ENCODE peak calls at places on chromosomes 16 and 17, in nine cellular contexts. One of them, this sample, is unnamed.

GRCh38 chr17:53137919-53138318 is 684.8 kb upstream of the KIF2B start:
- DNase-seq in EL: no peak
- DNase-seq in stimulated activated CD8-positive, alpha-beta memory T cell treated with anti-CD3 and anti-CD28 coated beads, Interleukin-15, amount 100 ng/mL, for 1 hour: no peak
- DNase-seq in caudate nucleus: no peak
- DNase-seq in RWPE1: no peak
- DNase-seq in nephron progenitor cell: no peak
- DNase-seq in neural crest cell: no peak
- DNase-seq in ovary: no peak
- DNase-seq in T-helper 1 cell: no peak
- DNase-seq in this sample: no peak

GRCh38 chr16:67942510-67943255 is 1.2 kb downstream of the LCAT start:
- DNase-seq in nephron progenitor cell: no peak
- DNase-seq in caudate nucleus: no peak
- DNase-seq in RWPE1: no peak
- DNase-seq in ovary: peak; percentile 55
- DNase-seq in EL: no peak
- DNase-seq in T-helper 1 cell: no peak
- DNase-seq in neural crest cell: no peak
- DNase-seq in stimulated activated CD8-positive, alpha-beta memory T cell treated with anti-CD3 and anti-CD28 coated beads, Interleukin-15, amount 100 ng/mL, for 1 hour: no peak
- DNase-seq in this sample: peak; percentile 73

GRCh38 chr17:39716879-39717536 is 13.3 kb downstream of the MIEN1 start:
- DNase-seq in nephron progenitor cell: no peak
- DNase-seq in ovary: no peak
- DNase-seq in EL: no peak
- DNase-seq in stimulated activated CD8-positive, alpha-beta memory T cell treated with anti-CD3 and anti-CD28 coated beads, Interleukin-15, amount 100 ng/mL, for 1 hour: no peak
- DNase-seq in RWPE1: no peak
- DNase-seq in caudate nucleus: no peak
- DNase-seq in neural crest cell: no peak
- DNase-seq in T-helper 1 cell: no peak
- DNase-seq in this sample: no peak

GRCh38 chr16:19748389-19749110 is 30.5 kb downstream of the IQCK start:
- DNase-seq in RWPE1: no peak
- DNase-seq in stimulated activated CD8-positive, alpha-beta memory T cell treated with anti-CD3 and anti-CD28 coated beads, Interleukin-15, amount 100 ng/mL, for 1 hour: no peak
- DNase-seq in ovary: no peak
- DNase-seq in nephron progenitor cell: no peak
- DNase-seq in T-helper 1 cell: no peak
- DNase-seq in caudate nucleus: no peak
- DNase-seq in EL: no peak
- DNase-seq in neural crest cell: no peak
- DNase-seq in this sample: no peak

GRCh38 chr17:29645516-29646051 is 22.9 kb upstream of the CORO6 start:
- DNase-seq in neural crest cell: no peak
- DNase-seq in nephron progenitor cell: no peak
- DNase-seq in ovary: peak; percentile 72
- DNase-seq in T-helper 1 cell: no peak
- DNase-seq in RWPE1: no peak
- DNase-seq in stimulated activated CD8-positive, alpha-beta memory T cell treated with anti-CD3 and anti-CD28 coated beads, Interleukin-15, amount 100 ng/mL, for 1 hour: no peak
- DNase-seq in caudate nucleus: no peak
- DNase-seq in EL: peak; percentile 46
- DNase-seq in this sample: no peak

GRCh38 chr16:70470141-70470926 is 15.9 kb downstream of the FCSK start:
- DNase-seq in caudate nucleus: no peak
- DNase-seq in stimulated activated CD8-positive, alpha-beta memory T cell treated with anti-CD3 and anti-CD28 coated beads, Interleukin-15, amount 100 ng/mL, for 1 hour: no peak
- DNase-seq in RWPE1: no peak
- DNase-seq in neural crest cell: no peak
- DNase-seq in EL: no peak
- DNase-seq in ovary: no peak
- DNase-seq in nephron progenitor cell: no peak
- DNase-seq in T-helper 1 cell: no peak
- DNase-seq in this sample: peak; percentile 38

GRCh38 chr16:278863-279366 is 1.5 kb upstream of the ARHGDIG start:
- DNase-seq in RWPE1: peak; percentile 61
- DNase-seq in nephron progenitor cell: no peak
- DNase-seq in ovary: no peak
- DNase-seq in neural crest cell: no peak
- DNase-seq in EL: peak; percentile 21
- DNase-seq in stimulated activated CD8-positive, alpha-beta memory T cell treated with anti-CD3 and anti-CD28 coated beads, Interleukin-15, amount 100 ng/mL, for 1 hour: no peak
- DNase-seq in caudate nucleus: no peak
- DNase-seq in T-helper 1 cell: peak; percentile 39
- DNase-seq in this sample: no peak

GRCh38 chr17:14903810-14904209 is 361.3 kb downstream of the PMP22 start:
- DNase-seq in ovary: no peak
- DNase-seq in nephron progenitor cell: no peak
- DNase-seq in EL: peak; percentile 69
- DNase-seq in RWPE1: no peak
- DNase-seq in caudate nucleus: no peak
- DNase-seq in neural crest cell: no peak
- DNase-seq in stimulated activated CD8-positive, alpha-beta memory T cell treated with anti-CD3 and anti-CD28 coated beads, Interleukin-15, amount 100 ng/mL, for 1 hour: no peak
- DNase-seq in T-helper 1 cell: no peak
- DNase-seq in this sample: no peak

GRCh38 chr17:17941015-17941414 is 31.2 kb downstream of the TOM1L2 start:
- DNase-seq in stimulated activated CD8-positive, alpha-beta memory T cell treated with anti-CD3 and anti-CD28 coated beads, Interleukin-15, amount 100 ng/mL, for 1 hour: no peak
- DNase-seq in EL: no peak
- DNase-seq in ovary: no peak
- DNase-seq in caudate nucleus: no peak
- DNase-seq in RWPE1: no peak
- DNase-seq in nephron progenitor cell: no peak
- DNase-seq in neural crest cell: no peak
- DNase-seq in T-helper 1 cell: no peak
- DNase-seq in this sample: no peak

GRCh38 chr17:28038802-28039600 is 3.5 kb upstream of the NLK start:
- DNase-seq in ovary: no peak
- DNase-seq in EL: peak; percentile 38
- DNase-seq in caudate nucleus: no peak
- DNase-seq in nephron progenitor cell: no peak
- DNase-seq in neural crest cell: no peak
- DNase-seq in stimulated activated CD8-positive, alpha-beta memory T cell treated with anti-CD3 and anti-CD28 coated beads, Interleukin-15, amount 100 ng/mL, for 1 hour: no peak
- DNase-seq in RWPE1: no peak
- DNase-seq in T-helper 1 cell: no peak
- DNase-seq in this sample: no peak

GRCh38 chr16:24988593-24989338 is 26.4 kb downstream of the ARHGAP17 start:
- DNase-seq in T-helper 1 cell: no peak
- DNase-seq in nephron progenitor cell: no peak
- DNase-seq in neural crest cell: no peak
- DNase-seq in ovary: no peak
- DNase-seq in stimulated activated CD8-positive, alpha-beta memory T cell treated with anti-CD3 and anti-CD28 coated beads, Interleukin-15, amount 100 ng/mL, for 1 hour: no peak
- DNase-seq in RWPE1: no peak
- DNase-seq in caudate nucleus: no peak
- DNase-seq in EL: peak; percentile 83
- DNase-seq in this sample: peak; percentile 42

GRCh38 chr17:1997146-1997586 is 28.0 kb downstream of the RTN4RL1 start:
- DNase-seq in stimulated activated CD8-positive, alpha-beta memory T cell treated with anti-CD3 and anti-CD28 coated beads, Interleukin-15, amount 100 ng/mL, for 1 hour: no peak
- DNase-seq in ovary: no peak
- DNase-seq in T-helper 1 cell: no peak
- DNase-seq in EL: no peak
- DNase-seq in neural crest cell: no peak
- DNase-seq in nephron progenitor cell: no peak
- DNase-seq in RWPE1: no peak
- DNase-seq in caudate nucleus: no peak
- DNase-seq in this sample: no peak

GRCh38 chr16:48244863-48245195 is 729 bp downstream of the LONP2 start:
- DNase-seq in ovary: no peak
- DNase-seq in stimulated activated CD8-positive, alpha-beta memory T cell treated with anti-CD3 and anti-CD28 coated beads, Interleukin-15, amount 100 ng/mL, for 1 hour: no peak
- DNase-seq in RWPE1: no peak
- DNase-seq in nephron progenitor cell: no peak
- DNase-seq in neural crest cell: no peak
- DNase-seq in EL: peak; percentile 12
- DNase-seq in caudate nucleus: no peak
- DNase-seq in T-helper 1 cell: no peak
- DNase-seq in this sample: no peak

GRCh38 chr16:86300746-86301480 is 209.4 kb upstream of the FOXF1 start:
- DNase-seq in stimulated activated CD8-positive, alpha-beta memory T cell treated with anti-CD3 and anti-CD28 coated beads, Interleukin-15, amount 100 ng/mL, for 1 hour: no peak
- DNase-seq in ovary: no peak
- DNase-seq in EL: no peak
- DNase-seq in caudate nucleus: no peak
- DNase-seq in RWPE1: no peak
- DNase-seq in T-helper 1 cell: no peak
- DNase-seq in neural crest cell: no peak
- DNase-seq in nephron progenitor cell: no peak
- DNase-seq in this sample: peak; percentile 26

GRCh38 chr17:37828313-37829124 is 83.7 kb upstream of the HNF1B start:
- DNase-seq in T-helper 1 cell: no peak
- DNase-seq in nephron progenitor cell: no peak
- DNase-seq in caudate nucleus: no peak
- DNase-seq in stimulated activated CD8-positive, alpha-beta memory T cell treated with anti-CD3 and anti-CD28 coated beads, Interleukin-15, amount 100 ng/mL, for 1 hour: no peak
- DNase-seq in EL: peak; percentile 27
- DNase-seq in RWPE1: no peak
- DNase-seq in neural crest cell: no peak
- DNase-seq in ovary: no peak
- DNase-seq in this sample: no peak

GRCh38 chr17:27475981-27476895 is 20.0 kb downstream of the KSR1 start:
- DNase-seq in caudate nucleus: no peak
- DNase-seq in ovary: no peak
- DNase-seq in neural crest cell: no peak
- DNase-seq in T-helper 1 cell: no peak
- DNase-seq in stimulated activated CD8-positive, alpha-beta memory T cell treated with anti-CD3 and anti-CD28 coated beads, Interleukin-15, amount 100 ng/mL, for 1 hour: no peak
- DNase-seq in nephron progenitor cell: no peak
- DNase-seq in EL: no peak
- DNase-seq in RWPE1: no peak
- DNase-seq in this sample: no peak

GRCh38 chr17:164536-165235 is 16.8 kb downstream of the DOC2B start:
- DNase-seq in neural crest cell: peak; percentile 51
- DNase-seq in EL: peak; percentile 42
- DNase-seq in T-helper 1 cell: peak; percentile 33
- DNase-seq in ovary: peak; percentile 78
- DNase-seq in stimulated activated CD8-positive, alpha-beta memory T cell treated with anti-CD3 and anti-CD28 coated beads, Interleukin-15, amount 100 ng/mL, for 1 hour: no peak
- DNase-seq in caudate nucleus: peak; percentile 42
- DNase-seq in RWPE1: peak; percentile 33
- DNase-seq in nephron progenitor cell: peak; percentile 68
- DNase-seq in this sample: peak; percentile 72

GRCh38 chr17:40560592-40561293 is 4.5 kb downstream of the CCR7 start:
- DNase-seq in nephron progenitor cell: no peak
- DNase-seq in ovary: peak; percentile 45
- DNase-seq in neural crest cell: no peak
- DNase-seq in stimulated activated CD8-positive, alpha-beta memory T cell treated with anti-CD3 and anti-CD28 coated beads, Interleukin-15, amount 100 ng/mL, for 1 hour: peak; percentile 55
- DNase-seq in RWPE1: no peak
- DNase-seq in caudate nucleus: no peak
- DNase-seq in T-helper 1 cell: peak; percentile 61
- DNase-seq in EL: peak; percentile 37
- DNase-seq in this sample: no peak

GRCh38 chr17:27475070-27475673 is 18.9 kb downstream of the KSR1 start:
- DNase-seq in neural crest cell: no peak
- DNase-seq in RWPE1: no peak
- DNase-seq in T-helper 1 cell: no peak
- DNase-seq in ovary: no peak
- DNase-seq in stimulated activated CD8-positive, alpha-beta memory T cell treated with anti-CD3 and anti-CD28 coated beads, Interleukin-15, amount 100 ng/mL, for 1 hour: no peak
- DNase-seq in nephron progenitor cell: no peak
- DNase-seq in EL: no peak
- DNase-seq in caudate nucleus: no peak
- DNase-seq in this sample: no peak

GRCh38 chr16:64253114-64253513 is 868.7 kb downstream of the CDH11 start:
- DNase-seq in RWPE1: no peak
- DNase-seq in stimulated activated CD8-positive, alpha-beta memory T cell treated with anti-CD3 and anti-CD28 coated beads, Interleukin-15, amount 100 ng/mL, for 1 hour: no peak
- DNase-seq in neural crest cell: no peak
- DNase-seq in T-helper 1 cell: no peak
- DNase-seq in caudate nucleus: no peak
- DNase-seq in nephron progenitor cell: no peak
- DNase-seq in EL: no peak
- DNase-seq in ovary: no peak
- DNase-seq in this sample: no peak

GRCh38 chr16:88967800-88968588 is 9.0 kb downstream of the CBFA2T3 start:
- DNase-seq in caudate nucleus: no peak
- DNase-seq in nephron progenitor cell: no peak
- DNase-seq in T-helper 1 cell: no peak
- DNase-seq in stimulated activated CD8-positive, alpha-beta memory T cell treated with anti-CD3 and anti-CD28 coated beads, Interleukin-15, amount 100 ng/mL, for 1 hour: no peak
- DNase-seq in RWPE1: no peak
- DNase-seq in EL: no peak
- DNase-seq in neural crest cell: no peak
- DNase-seq in ovary: no peak
- DNase-seq in this sample: no peak

GRCh38 chr17:63976702-63977101 is 4.0 kb upstream of the SCN4A start:
- DNase-seq in stimulated activated CD8-positive, alpha-beta memory T cell treated with anti-CD3 and anti-CD28 coated beads, Interleukin-15, amount 100 ng/mL, for 1 hour: no peak
- DNase-seq in ovary: no peak
- DNase-seq in RWPE1: no peak
- DNase-seq in T-helper 1 cell: no peak
- DNase-seq in nephron progenitor cell: no peak
- DNase-seq in neural crest cell: no peak
- DNase-seq in EL: no peak
- DNase-seq in caudate nucleus: no peak
- DNase-seq in this sample: no peak

GRCh38 chr17:7233701-7234099 is 617 bp downstream of the DVL2 start:
- DNase-seq in EL: no peak
- DNase-seq in nephron progenitor cell: no peak
- DNase-seq in caudate nucleus: no peak
- DNase-seq in RWPE1: no peak
- DNase-seq in T-helper 1 cell: no peak
- DNase-seq in neural crest cell: no peak
- DNase-seq in stimulated activated CD8-positive, alpha-beta memory T cell treated with anti-CD3 and anti-CD28 coated beads, Interleukin-15, amount 100 ng/mL, for 1 hour: no peak
- DNase-seq in ovary: no peak
- DNase-seq in this sample: no peak

GRCh38 chr17:81250286-81251090 is 11.4 kb downstream of the NDUFAF8 start:
- DNase-seq in ovary: no peak
- DNase-seq in RWPE1: no peak
- DNase-seq in stimulated activated CD8-positive, alpha-beta memory T cell treated with anti-CD3 and anti-CD28 coated beads, Interleukin-15, amount 100 ng/mL, for 1 hour: no peak
- DNase-seq in nephron progenitor cell: no peak
- DNase-seq in T-helper 1 cell: no peak
- DNase-seq in EL: no peak
- DNase-seq in caudate nucleus: no peak
- DNase-seq in neural crest cell: no peak
- DNase-seq in this sample: no peak

GRCh38 chr17:78650093-78650715 is 73.0 kb upstream of the DNAH17 start:
- DNase-seq in T-helper 1 cell: no peak
- DNase-seq in stimulated activated CD8-positive, alpha-beta memory T cell treated with anti-CD3 and anti-CD28 coated beads, Interleukin-15, amount 100 ng/mL, for 1 hour: no peak
- DNase-seq in EL: no peak
- DNase-seq in ovary: no peak
- DNase-seq in neural crest cell: no peak
- DNase-seq in caudate nucleus: no peak
- DNase-seq in nephron progenitor cell: no peak
- DNase-seq in RWPE1: no peak
- DNase-seq in this sample: no peak

GRCh38 chr17:68238894-68239293 is 8.9 kb upstream of the AMZ2 start:
- DNase-seq in neural crest cell: no peak
- DNase-seq in RWPE1: no peak
- DNase-seq in caudate nucleus: peak; percentile 66
- DNase-seq in ovary: no peak
- DNase-seq in nephron progenitor cell: no peak
- DNase-seq in EL: no peak
- DNase-seq in stimulated activated CD8-positive, alpha-beta memory T cell treated with anti-CD3 and anti-CD28 coated beads, Interleukin-15, amount 100 ng/mL, for 1 hour: no peak
- DNase-seq in T-helper 1 cell: no peak
- DNase-seq in this sample: no peak

GRCh38 chr17:59838196-59838911 is 54.4 kb downstream of the TUBD1 start:
- DNase-seq in nephron progenitor cell: no peak
- DNase-seq in stimulated activated CD8-positive, alpha-beta memory T cell treated with anti-CD3 and anti-CD28 coated beads, Interleukin-15, amount 100 ng/mL, for 1 hour: no peak
- DNase-seq in T-helper 1 cell: no peak
- DNase-seq in EL: no peak
- DNase-seq in neural crest cell: no peak
- DNase-seq in caudate nucleus: no peak
- DNase-seq in ovary: no peak
- DNase-seq in RWPE1: no peak
- DNase-seq in this sample: no peak

GRCh38 chr16:56983211-56983751 is 6.1 kb upstream of the NLRC5 start:
- DNase-seq in nephron progenitor cell: no peak
- DNase-seq in caudate nucleus: no peak
- DNase-seq in T-helper 1 cell: no peak
- DNase-seq in EL: no peak
- DNase-seq in RWPE1: no peak
- DNase-seq in neural crest cell: no peak
- DNase-seq in stimulated activated CD8-positive, alpha-beta memory T cell treated with anti-CD3 and anti-CD28 coated beads, Interleukin-15, amount 100 ng/mL, for 1 hour: no peak
- DNase-seq in ovary: no peak
- DNase-seq in this sample: no peak

GRCh38 chr17:48583708-48584582 is 5.8 kb upstream of the HOXB4 start:
- DNase-seq in caudate nucleus: no peak
- DNase-seq in RWPE1: no peak
- DNase-seq in neural crest cell: no peak
- DNase-seq in ovary: no peak
- DNase-seq in nephron progenitor cell: no peak
- DNase-seq in EL: no peak
- DNase-seq in stimulated activated CD8-positive, alpha-beta memory T cell treated with anti-CD3 and anti-CD28 coated beads, Interleukin-15, amount 100 ng/mL, for 1 hour: no peak
- DNase-seq in T-helper 1 cell: no peak
- DNase-seq in this sample: no peak

GRCh38 chr17:48577330-48577945 is 712 bp downstream of the HOXB4 start:
- DNase-seq in caudate nucleus: no peak
- DNase-seq in EL: no peak
- DNase-seq in stimulated activated CD8-positive, alpha-beta memory T cell treated with anti-CD3 and anti-CD28 coated beads, Interleukin-15, amount 100 ng/mL, for 1 hour: no peak
- DNase-seq in RWPE1: no peak
- DNase-seq in nephron progenitor cell: peak; percentile 85
- DNase-seq in ovary: no peak
- DNase-seq in T-helper 1 cell: no peak
- DNase-seq in neural crest cell: no peak
- DNase-seq in this sample: no peak

GRCh38 chr16:56911771-56912541 is 20.0 kb upstream of the HERPUD1 start:
- DNase-seq in caudate nucleus: no peak
- DNase-seq in RWPE1: no peak
- DNase-seq in stimulated activated CD8-positive, alpha-beta memory T cell treated with anti-CD3 and anti-CD28 coated beads, Interleukin-15, amount 100 ng/mL, for 1 hour: no peak
- DNase-seq in ovary: peak; percentile 67
- DNase-seq in nephron progenitor cell: no peak
- DNase-seq in T-helper 1 cell: no peak
- DNase-seq in neural crest cell: no peak
- DNase-seq in EL: peak; percentile 81
- DNase-seq in this sample: no peak

This sample was measured in left lung.